ENCODE peak calls at places on chromosome 7, in five cellular contexts. T, L, R, G and B are unnamed samples.
A peak's percentile ranks its signal among the peaks of the same experiment; 100 is the strongest.

GRCh38 chr7:30799206-30799975 is 28.2 kb downstream of the MINDY4 start:
- DNase-seq in G (peak; percentile 84), R (no peak), L (no peak), T (no peak), B (peak; percentile 93)

GRCh38 chr7:56125831-56126230 is 9.6 kb upstream of the NUPR2 start:
- DNase-seq in T (no peak), L (peak; percentile 20), R (no peak), G (no peak), B (no peak)

GRCh38 chr7:27242580-27243339 is at the start of gene EVX1:
- DNase-seq in G (no peak), T (no peak), R (no peak), L (no peak), B (peak; percentile 8)

GRCh38 chr7:30285531-30286284 is 1.3 kb downstream of the ZNRF2 start:
- DNase-seq in L (peak; percentile 71), R (peak; percentile 73), T (no peak), G (no peak), B (peak; percentile 46)

GRCh38 chr7:2519119-2519930 is at the start of gene LFNG:
- DNase-seq in G (peak; percentile 32), T (peak; percentile 92), L (peak; percentile 93), R (peak; percentile 100), B (peak; percentile 83)

GRCh38 chr7:85564861-85565630 is 378.2 kb upstream of the SEMA3D start:
- DNase-seq in R (no peak), T (no peak), G (no peak), L (no peak), B (peak; percentile 12)

GRCh38 chr7:151261534-151261933 is 13.0 kb upstream of the SMARCD3 start:
- DNase-seq in G (no peak), L (no peak), R (peak; percentile 86), T (no peak), B (no peak)

GRCh38 chr7:99339595-99339994 is 13.9 kb downstream of the ARPC1A start:
- DNase-seq in T (no peak), L (no peak), R (no peak), G (no peak), B (no peak)

GRCh38 chr7:50718311-50718710 is 64.4 kb downstream of the GRB10 start:
- DNase-seq in R (no peak), L (no peak), G (no peak), T (no peak), B (no peak)

GRCh38 chr7:117012284-117013174 is 59.2 kb downstream of the ST7 start:
- DNase-seq in L (peak; percentile 79), G (peak; percentile 46), R (peak; percentile 48), T (peak; percentile 60), B (peak; percentile 66)

GRCh38 chr7:15554081-15554480 is 7.7 kb downstream of the AGMO start:
- DNase-seq in R (no peak), L (no peak), G (no peak), T (no peak), B (peak; percentile 38)

GRCh38 chr7:138900040-138900828 is 81.0 kb downstream of the KIAA1549 start:
- DNase-seq in L (no peak), R (no peak), G (no peak), T (no peak), B (peak; percentile 65)

GRCh38 chr7:134804351-134804750 is 24.9 kb downstream of the CALD1 start:
- DNase-seq in G (no peak), L (no peak), T (no peak), R (no peak), B (peak; percentile 69)

GRCh38 chr7:34175837-34176236 is 270.5 kb downstream of the BMPER start:
- DNase-seq in T (no peak), G (no peak), L (no peak), R (no peak), B (no peak)

GRCh38 chr7:16708980-16709379 is 44.6 kb upstream of the TSPAN13 start:
- DNase-seq in R (no peak), T (no peak), L (peak; percentile 56), G (no peak), B (peak; percentile 98)

GRCh38 chr7:129825554-129826267 is 127.0 kb downstream of the UBE2H start:
- DNase-seq in R (peak; percentile 97), T (peak; percentile 64), G (no peak), L (peak; percentile 92), B (peak; percentile 43)

GRCh38 chr7:128705891-128706333 is 33.2 kb upstream of the CALU start:
- DNase-seq in G (no peak), R (no peak), T (no peak), L (no peak), B (peak; percentile 25)

GRCh38 chr7:80028717-80029116 is 105.9 kb upstream of the GNAI1 start:
- DNase-seq in R (no peak), G (no peak), T (no peak), L (no peak), B (no peak)

GRCh38 chr7:13050703-13051102 is 363.3 kb downstream of the ARL4A start:
- DNase-seq in L (peak; percentile 51), G (no peak), R (no peak), T (peak; percentile 15), B (peak; percentile 94)

GRCh38 chr7:45646996-45647411 is 72.8 kb downstream of the ADCY1 start:
- DNase-seq in L (no peak), G (no peak), T (no peak), R (peak; percentile 82), B (peak; percentile 8)

GRCh38 chr7:82729172-82730030 is 285.8 kb upstream of the CACNA2D1 start:
- DNase-seq in R (peak; percentile 52), L (peak; percentile 18), G (no peak), T (peak; percentile 17), B (peak; percentile 60)

GRCh38 chr7:104859754-104860426 is 154.1 kb upstream of the KMT2E start:
- DNase-seq in T (no peak), R (no peak), L (no peak), G (no peak), B (no peak)

GRCh38 chr7:72283309-72283708 is 128.8 kb downstream of the CALN1 start:
- DNase-seq in R (no peak), G (no peak), L (peak; percentile 36), T (no peak), B (no peak)
- TF ChIP-seq RCOR1 in R (no peak), G (no peak), L (no peak), T (no peak), B (no peak)

DNA sequence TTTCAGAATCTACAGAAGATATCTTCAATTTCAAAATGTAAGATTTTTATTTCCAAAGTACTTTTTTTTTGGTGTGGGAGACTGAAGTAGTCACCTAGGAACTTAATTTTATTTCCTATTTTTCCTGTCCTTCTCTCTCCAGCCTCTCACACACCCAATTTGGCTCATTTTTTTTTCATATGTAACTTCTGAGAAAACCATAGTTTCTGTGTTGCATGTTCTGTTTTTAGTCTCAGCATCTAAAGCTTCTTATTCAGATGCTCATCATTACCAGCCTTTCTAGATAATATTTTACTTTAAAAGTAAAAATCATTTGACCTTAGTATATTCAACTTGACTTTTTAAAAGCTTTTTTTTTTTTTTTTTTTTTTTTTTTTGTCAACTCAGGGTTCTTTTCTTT is 73.8 kb upstream of the LSM8 start:
- DNase-seq in L (no peak), R (no peak), T (no peak), G (no peak), B (no peak)
- TF ChIP-seq RCOR1 in L (no peak), R (no peak), T (no peak), G (no peak), B (no peak)

DNA sequence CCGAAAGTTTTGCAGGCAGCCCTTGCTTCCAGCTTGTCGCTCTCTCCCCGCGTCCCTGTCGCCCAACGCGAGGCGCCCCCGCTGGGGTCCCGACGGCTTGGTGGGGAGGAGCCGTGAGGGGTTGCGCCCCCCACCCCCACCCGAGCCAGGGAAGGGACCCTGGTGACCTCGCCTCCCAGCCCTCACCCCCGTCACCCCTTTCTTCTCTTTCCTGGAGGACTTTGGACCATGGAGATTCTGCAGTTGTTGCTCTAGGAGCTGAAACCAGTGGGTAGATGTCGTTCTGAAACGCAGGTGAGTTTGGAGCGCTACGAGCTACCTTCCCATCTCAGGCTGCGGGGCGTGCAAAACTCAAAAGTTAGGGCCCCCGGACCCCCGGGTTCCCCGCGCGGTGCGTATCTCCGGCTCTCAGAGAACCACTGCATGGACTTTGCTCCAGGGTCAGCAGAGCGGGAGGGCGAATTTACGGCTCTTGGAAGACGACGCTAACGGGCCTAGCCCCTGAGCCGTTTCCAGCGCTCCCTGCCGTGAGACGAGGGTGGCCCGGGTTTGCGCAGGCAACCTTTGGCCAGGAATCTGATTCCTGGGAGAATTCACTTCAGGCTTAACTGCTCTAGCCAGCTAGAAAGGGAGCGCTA is 684 bp upstream of the ATXN7L1 start:
- DNase-seq in T (peak; percentile 52), G (no peak), R (peak; percentile 71), L (peak; percentile 44), B (peak; percentile 34)
- TF ChIP-seq RCOR1 in T (no peak), G (no peak), R (no peak), L (no peak), B (no peak)

DNA sequence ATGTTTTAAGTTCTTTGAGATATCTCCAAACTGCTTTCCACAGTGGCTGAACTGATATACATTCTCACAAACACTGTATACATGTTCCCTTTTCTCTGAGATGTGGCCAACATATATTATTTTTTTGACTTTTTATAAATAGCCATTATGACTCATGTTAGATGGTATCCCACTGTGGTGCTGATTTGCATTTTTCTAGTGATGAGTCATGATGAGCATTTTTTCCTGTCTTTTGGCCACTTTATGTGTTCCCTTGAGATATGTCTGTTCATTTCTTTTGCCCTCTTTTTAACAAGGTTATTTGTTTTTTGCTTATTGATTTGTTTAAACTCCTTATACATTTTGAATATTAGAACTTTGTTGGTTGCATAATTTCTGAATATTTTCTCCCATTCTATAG is 1055.1 kb downstream of the NXPH1 start:
- DNase-seq in R (no peak), L (no peak), G (no peak), T (no peak), B (peak; percentile 19)
- TF ChIP-seq RCOR1 in R (no peak), L (no peak), G (no peak), T (no peak), B (no peak)